ENCODE peak calls at places on chromosomes 5 and 9, in nine cellular contexts. V, L, E, H, A, F, C, D and O are unnamed samples.

GRCh38 chr9:126398403-126399058 is 71.9 kb downstream of the MVB12B start:
- DNase-seq in A (peak), C (peak), V (peak), L (peak), D (no peak), H (peak), F (peak), E (peak), O (peak)

GRCh38 chr5:51394609-51395008 is 11.4 kb downstream of the ISL1 start:
- DNase-seq in A (no peak), D (no peak), C (no peak), E (no peak), L (no peak), H (no peak), V (no peak), F (no peak), O (no peak)

GRCh38 chr5:78605611-78606010 is 43.0 kb downstream of the LHFPL2 start:
- DNase-seq in V (no peak), C (no peak), D (no peak), L (no peak), E (no peak), A (no peak), H (no peak), F (no peak), O (no peak)

GRCh38 chr5:180441577-180441976 is 52.6 kb upstream of the CNOT6 start:
- DNase-seq in F (no peak), C (no peak), H (no peak), L (no peak), A (peak), D (no peak), V (no peak), E (no peak), O (peak)

GRCh38 chr9:127083598-127083997 is 38.8 kb downstream of the ANGPTL2 start:
- DNase-seq in C (peak), F (peak), A (no peak), V (no peak), H (no peak), D (no peak), E (no peak), L (no peak), O (no peak)

GRCh38 chr9:131739192-131739961 is 499 bp downstream of the RAPGEF1 start:
- DNase-seq in E (peak), H (peak), A (no peak), F (peak), C (peak), V (peak), D (no peak), L (no peak), O (peak)

GRCh38 chr5:16554110-16554509 is 62.7 kb downstream of the RETREG1 start:
- DNase-seq in V (no peak), A (no peak), E (no peak), D (no peak), F (no peak), L (peak), H (no peak), C (no peak), O (no peak)

GRCh38 chr5:167814828-167815227 is 476.6 kb upstream of the WWC1 start:
- DNase-seq in C (no peak), H (no peak), L (no peak), E (no peak), A (no peak), F (no peak), V (no peak), D (no peak), O (no peak)

GRCh38 chr9:93300175-93300572 is 116.2 kb downstream of the WNK2 start:
- DNase-seq in E (peak), H (no peak), D (no peak), A (no peak), V (no peak), F (no peak), L (peak), C (no peak), O (no peak)

GRCh38 chr9:96651626-96652025 is 3.5 kb downstream of the PRXL2C start:
- DNase-seq in F (no peak), A (peak), C (no peak), H (no peak), L (no peak), D (no peak), E (no peak), V (peak), O (no peak)

GRCh38 chr5:57441557-57441956 is 41.1 kb downstream of the ACTBL2 start:
- DNase-seq in H (no peak), E (no peak), D (no peak), A (no peak), V (peak), C (no peak), L (no peak), F (peak), O (no peak)

GRCh38 chr9:78668148-78668825 is 371.4 kb downstream of the PSAT1 start:
- DNase-seq in L (no peak), A (no peak), D (peak), E (no peak), H (no peak), F (no peak), C (no peak), V (no peak), O (no peak)

GRCh38 chr5:141420855-141421488 is at the start of gene PCDHGA11:
- DNase-seq in C (no peak), D (peak), E (no peak), A (no peak), V (peak), H (peak), F (no peak), L (no peak), O (peak)

GRCh38 chr9:14722391-14723035 is at the start of gene CER1:
- DNase-seq in H (no peak), C (no peak), A (no peak), D (no peak), E (no peak), L (no peak), F (no peak), V (no peak), O (no peak)

GRCh38 chr5:138352071-138352721 is at the start of gene KDM3B:
- DNase-seq in E (peak), D (peak), C (peak), H (peak), V (peak), A (peak), F (peak), L (peak), O (peak)

DNA sequence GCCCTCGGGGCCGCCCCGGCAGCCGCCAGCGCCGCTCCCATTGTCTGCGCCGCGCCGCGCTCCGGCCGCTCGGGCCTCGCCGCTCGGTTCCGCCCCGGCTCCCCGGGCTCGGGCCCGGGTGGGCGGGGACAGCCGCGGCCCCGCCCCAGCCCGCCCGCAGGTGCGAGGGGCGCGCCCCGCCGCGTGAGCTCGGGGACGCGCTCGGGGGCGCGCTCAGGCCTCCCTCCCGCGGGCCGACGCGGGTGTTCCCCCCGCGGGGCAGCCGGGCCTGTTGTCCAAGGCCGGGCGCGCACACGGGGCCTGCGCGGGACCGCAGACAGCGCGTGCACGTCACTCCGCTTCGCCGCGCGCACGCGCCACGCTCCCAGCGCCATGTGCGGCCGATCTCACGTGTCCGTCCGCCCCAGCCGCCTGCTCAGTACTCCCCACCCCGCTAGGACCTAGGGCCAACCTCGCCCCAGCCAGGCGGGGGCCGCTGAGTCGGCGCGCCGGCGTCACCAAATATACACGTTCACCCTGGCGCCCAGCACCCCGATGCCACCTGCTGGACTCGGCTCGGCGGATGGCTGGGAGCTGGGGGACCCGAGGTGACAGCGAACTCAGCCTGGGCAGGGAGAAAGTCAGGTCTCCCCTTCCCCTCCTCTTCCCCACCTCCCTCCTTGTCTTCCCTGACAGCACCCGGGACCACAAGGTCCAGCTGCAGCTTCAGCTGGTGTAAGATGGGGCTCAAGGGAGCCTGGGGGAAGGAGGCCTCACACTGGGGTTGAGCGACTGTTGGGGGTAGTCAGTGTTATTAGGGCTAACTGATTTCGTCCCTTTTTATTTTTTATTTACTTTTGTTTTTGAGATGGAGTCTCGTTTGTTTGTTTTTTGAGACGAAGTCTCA is 14.3 kb downstream of the GBGT1 start:
- DNase-seq in L (peak), H (peak), D (peak), A (peak), C (peak), V (peak), E (peak), F (peak), O (peak)
- TF ChIP-seq POLR2A in L (no peak), H (peak), D (peak), A (peak), C (peak), V (peak), E (no peak), F (peak), O (peak)

GRCh38 chr9:122403381-122404002 is 32.7 kb downstream of the PTGS1 start:
- DNase-seq in A (no peak), H (no peak), L (no peak), E (no peak), V (no peak), C (no peak), F (no peak), D (no peak), O (no peak)

GRCh38 chr9:122397749-122398148 is 26.9 kb downstream of the PTGS1 start:
- DNase-seq in D (no peak), F (no peak), A (no peak), E (no peak), V (no peak), L (no peak), H (no peak), C (no peak), O (no peak)

GRCh38 chr9:122406264-122406890 is 35.6 kb downstream of the PTGS1 start:
- DNase-seq in C (no peak), L (no peak), A (no peak), H (no peak), E (no peak), V (no peak), D (no peak), F (no peak), O (no peak)

GRCh38 chr9:122398371-122398924 is 27.6 kb downstream of the PTGS1 start:
- DNase-seq in F (no peak), H (no peak), E (no peak), A (no peak), L (no peak), D (no peak), C (no peak), V (no peak), O (no peak)

GRCh38 chr9:122402403-122403268 is 31.8 kb downstream of the PTGS1 start:
- DNase-seq in F (no peak), V (peak), A (peak), C (no peak), E (no peak), H (no peak), L (peak), D (peak), O (no peak)
- TF ChIP-seq POLR2A in F (no peak), V (no peak), A (no peak), C (no peak), E (no peak), H (no peak), L (no peak), D (no peak), O (no peak)

GRCh38 chr9:129752915-129753724 is at the start of gene PTGES:
- DNase-seq in E (peak), L (peak), F (peak), A (peak), V (peak), C (peak), H (peak), D (peak), O (peak)
- TF ChIP-seq POLR2A in E (no peak), L (no peak), F (no peak), A (peak), V (no peak), C (no peak), H (no peak), D (no peak), O (peak)

GRCh38 chr5:61525573-61526142 is 193.6 kb downstream of the ZSWIM6 start:
- DNase-seq in D (no peak), C (no peak), L (no peak), V (no peak), E (no peak), F (no peak), H (no peak), A (no peak), O (peak)
- TF ChIP-seq POLR2A in D (no peak), C (no peak), L (no peak), V (no peak), E (no peak), F (no peak), H (no peak), A (no peak), O (no peak)

GRCh38 chr5:65672787-65673186 is 48.0 kb downstream of the SHLD3 start:
- DNase-seq in C (no peak), A (no peak), F (no peak), L (no peak), E (no peak), V (peak), D (no peak), H (no peak), O (no peak)
- TF ChIP-seq POLR2A in C (no peak), A (no peak), F (no peak), L (no peak), E (no peak), V (no peak), D (no peak), H (no peak), O (no peak)

GRCh38 chr9:70534058-70534457 is 119.6 kb upstream of the KLF9 start:
- DNase-seq in F (no peak), L (no peak), H (no peak), E (no peak), C (no peak), D (no peak), A (no peak), V (no peak), O (no peak)

GRCh38 chr9:70532753-70533152 is 118.3 kb upstream of the KLF9 start:
- DNase-seq in F (no peak), H (no peak), D (no peak), C (no peak), L (no peak), A (no peak), E (no peak), V (no peak), O (no peak)

GRCh38 chr9:70533492-70533891 is 119.0 kb upstream of the KLF9 start:
- DNase-seq in E (no peak), D (no peak), F (no peak), L (no peak), A (no peak), C (no peak), H (no peak), V (no peak), O (no peak)

GRCh38 chr9:70535546-70536323 is 121.3 kb upstream of the KLF9 start:
- DNase-seq in L (no peak), F (no peak), E (no peak), C (no peak), A (no peak), V (no peak), D (no peak), H (no peak), O (no peak)

GRCh38 chr9:70534471-70534870 is 120.0 kb upstream of the KLF9 start:
- DNase-seq in E (no peak), D (no peak), H (no peak), A (no peak), F (no peak), V (no peak), C (no peak), L (no peak), O (no peak)
- TF ChIP-seq POLR2A in E (no peak), D (no peak), H (no peak), A (no peak), F (no peak), V (no peak), C (no peak), L (no peak), O (no peak)